ENCODE peak calls at places on chromosome 7, in nine cellular contexts. One of them, this sample, is unnamed.

GRCh38 chr7:127638197-127638596 is 13.8 kb upstream of the SND1 start:
- DNase-seq in lung: no peak
- DNase-seq in fibroblast of lung: no peak
- DNase-seq in left lung: no peak
- DNase-seq in suprapubic skin: no peak
- DNase-seq in Calu3: no peak
- DNase-seq in A549: no peak
- DNase-seq in endothelial cell of umbilical vein: no peak
- DNase-seq in WERI-Rb-1: no peak
- DNase-seq in this sample: no peak

GRCh38 chr7:19107142-19107391 is 10.4 kb downstream of the TWIST1 start:
- DNase-seq in A549: no peak
- DNase-seq in endothelial cell of umbilical vein: no peak
- DNase-seq in Calu3: no peak
- DNase-seq in WERI-Rb-1: no peak
- DNase-seq in fibroblast of lung: no peak
- DNase-seq in lung: no peak
- DNase-seq in suprapubic skin: no peak
- DNase-seq in left lung: no peak
- DNase-seq in this sample: no peak

GRCh38 chr7:7867835-7868234 is 100.8 kb upstream of the GLCCI1 start:
- DNase-seq in suprapubic skin: no peak
- DNase-seq in fibroblast of lung: no peak
- DNase-seq in A549: no peak
- DNase-seq in Calu3: no peak
- DNase-seq in lung: no peak
- DNase-seq in endothelial cell of umbilical vein: no peak
- DNase-seq in WERI-Rb-1: no peak
- DNase-seq in left lung: no peak
- DNase-seq in this sample: no peak

GRCh38 chr7:120864146-120864920 is 6.4 kb upstream of the TSPAN12 start:
- DNase-seq in endothelial cell of umbilical vein: no peak
- DNase-seq in suprapubic skin: no peak
- DNase-seq in Calu3: no peak
- DNase-seq in left lung: no peak
- DNase-seq in A549: no peak
- DNase-seq in lung: no peak
- DNase-seq in fibroblast of lung: peak
- DNase-seq in WERI-Rb-1: no peak
- DNase-seq in this sample: no peak

GRCh38 chr7:646951-647350 is 79.5 kb upstream of the DNAAF5 start:
- DNase-seq in suprapubic skin: no peak
- DNase-seq in Calu3: no peak
- DNase-seq in endothelial cell of umbilical vein: no peak
- DNase-seq in WERI-Rb-1: no peak
- DNase-seq in fibroblast of lung: no peak
- DNase-seq in lung: no peak
- DNase-seq in left lung: no peak
- DNase-seq in A549: no peak
- DNase-seq in this sample: no peak

GRCh38 chr7:85529197-85529596 is 342.3 kb upstream of the SEMA3D start:
- DNase-seq in left lung: no peak
- DNase-seq in lung: no peak
- DNase-seq in Calu3: no peak
- DNase-seq in WERI-Rb-1: no peak
- DNase-seq in suprapubic skin: peak
- DNase-seq in A549: no peak
- DNase-seq in endothelial cell of umbilical vein: peak
- DNase-seq in fibroblast of lung: peak
- DNase-seq in this sample: no peak

GRCh38 chr7:77813180-77813579 is 14.6 kb downstream of the PHTF2 start:
- DNase-seq in left lung: no peak
- DNase-seq in lung: no peak
- DNase-seq in WERI-Rb-1: no peak
- DNase-seq in endothelial cell of umbilical vein: no peak
- DNase-seq in suprapubic skin: no peak
- DNase-seq in A549: no peak
- DNase-seq in fibroblast of lung: no peak
- DNase-seq in Calu3: no peak
- DNase-seq in this sample: no peak

GRCh38 chr7:37545619-37546356 is 97.1 kb upstream of the ELMO1 start:
- DNase-seq in WERI-Rb-1: no peak
- DNase-seq in fibroblast of lung: no peak
- DNase-seq in endothelial cell of umbilical vein: peak
- DNase-seq in suprapubic skin: no peak
- DNase-seq in A549: no peak
- DNase-seq in Calu3: no peak
- DNase-seq in left lung: no peak
- DNase-seq in lung: no peak
- DNase-seq in this sample: no peak

GRCh38 chr7:6430271-6430940 is 17.3 kb downstream of the DAGLB start:
- DNase-seq in suprapubic skin: no peak
- DNase-seq in left lung: no peak
- DNase-seq in A549: no peak
- DNase-seq in WERI-Rb-1: peak
- DNase-seq in endothelial cell of umbilical vein: no peak
- DNase-seq in Calu3: no peak
- DNase-seq in lung: no peak
- DNase-seq in fibroblast of lung: peak
- DNase-seq in this sample: no peak

GRCh38 chr7:100655908-100656674 is at the start of gene ACTL6B:
- DNase-seq in Calu3: no peak
- DNase-seq in WERI-Rb-1: peak
- DNase-seq in fibroblast of lung: no peak
- DNase-seq in endothelial cell of umbilical vein: peak
- DNase-seq in suprapubic skin: no peak
- DNase-seq in left lung: peak
- DNase-seq in A549: peak
- DNase-seq in lung: no peak
- DNase-seq in this sample: peak

GRCh38 chr7:76234282-76234584 is 32.5 kb downstream of the SRRM3 start:
- DNase-seq in lung: no peak
- DNase-seq in fibroblast of lung: no peak
- DNase-seq in WERI-Rb-1: no peak
- DNase-seq in left lung: no peak
- DNase-seq in endothelial cell of umbilical vein: no peak
- DNase-seq in suprapubic skin: no peak
- DNase-seq in A549: no peak
- DNase-seq in Calu3: no peak
- DNase-seq in this sample: no peak

GRCh38 chr7:76397409-76398183 is 11.9 kb downstream of the SSC4D start:
- DNase-seq in lung: peak
- DNase-seq in A549: peak
- DNase-seq in WERI-Rb-1: no peak
- DNase-seq in fibroblast of lung: peak
- DNase-seq in suprapubic skin: peak
- DNase-seq in left lung: peak
- DNase-seq in Calu3: peak
- DNase-seq in endothelial cell of umbilical vein: peak
- DNase-seq in this sample: peak

GRCh38 chr7:5677538-5678294 is 103.7 kb downstream of the RNF216 start:
- DNase-seq in A549: peak
- DNase-seq in left lung: no peak
- DNase-seq in endothelial cell of umbilical vein: peak
- DNase-seq in WERI-Rb-1: peak
- DNase-seq in suprapubic skin: peak
- DNase-seq in Calu3: peak
- DNase-seq in lung: peak
- DNase-seq in fibroblast of lung: peak
- DNase-seq in this sample: peak

GRCh38 chr7:93910076-93910994 is 4.0 kb downstream of the GNGT1 start:
- DNase-seq in WERI-Rb-1: no peak
- DNase-seq in left lung: no peak
- DNase-seq in lung: no peak
- DNase-seq in Calu3: no peak
- DNase-seq in endothelial cell of umbilical vein: peak
- DNase-seq in A549: peak
- DNase-seq in suprapubic skin: no peak
- DNase-seq in fibroblast of lung: peak
- DNase-seq in this sample: no peak

GRCh38 chr7:142485617-142486226 is 227.9 kb upstream of the PRSS58 start:
- DNase-seq in fibroblast of lung: no peak
- DNase-seq in endothelial cell of umbilical vein: no peak
- DNase-seq in lung: no peak
- DNase-seq in A549: peak
- DNase-seq in left lung: no peak
- DNase-seq in suprapubic skin: no peak
- DNase-seq in Calu3: peak
- DNase-seq in WERI-Rb-1: peak
- DNase-seq in this sample: peak
- TF ChIP-seq CTCF in fibroblast of lung: peak
- TF ChIP-seq CTCF in endothelial cell of umbilical vein: peak
- TF ChIP-seq CTCF in lung: no peak
- TF ChIP-seq CTCF in A549: peak
- TF ChIP-seq CTCF in left lung: peak
- TF ChIP-seq CTCF in suprapubic skin: peak
- TF ChIP-seq CTCF in Calu3: peak
- TF ChIP-seq CTCF in WERI-Rb-1: peak
- TF ChIP-seq CTCF in this sample: peak

GRCh38 chr7:31129067-31129466 is 77.0 kb downstream of the ADCYAP1R1 start:
- DNase-seq in lung: no peak
- DNase-seq in left lung: no peak
- DNase-seq in Calu3: peak
- DNase-seq in fibroblast of lung: no peak
- DNase-seq in WERI-Rb-1: no peak
- DNase-seq in endothelial cell of umbilical vein: no peak
- DNase-seq in A549: no peak
- DNase-seq in suprapubic skin: no peak
- DNase-seq in this sample: no peak
- TF ChIP-seq CTCF in lung: no peak
- TF ChIP-seq CTCF in left lung: no peak
- TF ChIP-seq CTCF in Calu3: peak
- TF ChIP-seq CTCF in fibroblast of lung: no peak
- TF ChIP-seq CTCF in WERI-Rb-1: no peak
- TF ChIP-seq CTCF in endothelial cell of umbilical vein: no peak
- TF ChIP-seq CTCF in A549: no peak
- TF ChIP-seq CTCF in suprapubic skin: no peak
- TF ChIP-seq CTCF in this sample: no peak

GRCh38 chr7:50229964-50230363 is 74.6 kb upstream of the IKZF1 start:
- DNase-seq in A549: peak
- DNase-seq in fibroblast of lung: no peak
- DNase-seq in left lung: no peak
- DNase-seq in suprapubic skin: no peak
- DNase-seq in lung: no peak
- DNase-seq in Calu3: no peak
- DNase-seq in WERI-Rb-1: no peak
- DNase-seq in endothelial cell of umbilical vein: no peak
- DNase-seq in this sample: no peak
- TF ChIP-seq CTCF in A549: peak
- TF ChIP-seq CTCF in fibroblast of lung: no peak
- TF ChIP-seq CTCF in left lung: peak
- TF ChIP-seq CTCF in suprapubic skin: no peak
- TF ChIP-seq CTCF in lung: peak
- TF ChIP-seq CTCF in Calu3: peak
- TF ChIP-seq CTCF in WERI-Rb-1: peak
- TF ChIP-seq CTCF in endothelial cell of umbilical vein: peak
- TF ChIP-seq CTCF in this sample: peak

DNA sequence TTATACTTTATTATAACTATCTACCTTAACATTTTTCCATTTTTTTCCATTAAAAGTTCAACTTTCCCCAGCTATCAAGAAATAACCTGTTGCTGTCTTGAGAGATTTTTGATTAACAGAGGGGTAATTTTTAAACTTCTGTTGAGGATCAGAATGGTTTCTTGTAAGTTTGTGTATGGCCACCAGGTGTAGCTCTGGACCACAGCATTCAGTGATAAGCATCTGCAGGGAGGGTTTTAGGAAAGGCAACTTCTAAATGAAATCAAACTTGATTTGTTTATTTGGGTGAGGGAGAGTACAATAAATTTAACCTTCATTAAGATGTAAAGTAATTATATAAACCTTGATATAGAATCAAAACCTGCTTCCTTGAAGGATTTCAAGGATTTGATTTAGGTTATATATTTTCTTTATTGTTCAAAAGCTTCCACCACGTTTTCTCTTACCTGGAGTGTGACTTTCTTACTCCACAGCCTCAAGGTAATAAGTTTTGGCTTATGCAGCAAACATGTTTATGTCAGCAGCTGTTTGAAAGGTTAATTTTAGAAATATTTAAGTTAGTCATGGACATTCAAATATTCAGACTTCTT is 153.3 kb downstream of the STK31 start:
- DNase-seq in lung: no peak
- DNase-seq in left lung: no peak
- DNase-seq in WERI-Rb-1: peak
- DNase-seq in fibroblast of lung: peak
- DNase-seq in suprapubic skin: no peak
- DNase-seq in endothelial cell of umbilical vein: peak
- DNase-seq in A549: peak
- DNase-seq in Calu3: peak
- DNase-seq in this sample: peak
- TF ChIP-seq CTCF in lung: peak
- TF ChIP-seq CTCF in left lung: peak
- TF ChIP-seq CTCF in WERI-Rb-1: peak
- TF ChIP-seq CTCF in fibroblast of lung: peak
- TF ChIP-seq CTCF in suprapubic skin: peak
- TF ChIP-seq CTCF in endothelial cell of umbilical vein: peak
- TF ChIP-seq CTCF in A549: peak
- TF ChIP-seq CTCF in Calu3: peak
- TF ChIP-seq CTCF in this sample: peak

This sample was measured in nephron progenitor cell.